ENCODE peak calls at places on chromosomes 1 and 21, in seven cellular contexts. N is neuronal stem cell, O is mesenchymal stem cell, G is IMR-90, R is mesendoderm, S is H1, P is trophoblast cell. J is an unnamed sample.

GRCh38 chr1:41840592-41841246 is 78.0 kb downstream of the HIVEP3 start:
- DNase-seq in N (no peak), O (no peak), G (no peak), R (no peak), S (no peak), P (no peak), J (no peak)

GRCh38 chr1:197250616-197251015 is 17.4 kb upstream of the CRB1 start:
- DNase-seq in N (no peak), O (no peak), G (no peak), R (no peak), S (no peak), P (no peak), J (no peak)

GRCh38 chr21:15826908-15827601 is 97.3 kb downstream of the USP25 start:
- DNase-seq in N (no peak), O (no peak), G (no peak), R (no peak), S (no peak), P (no peak), J (no peak)

GRCh38 chr1:29468501-29468900 is 232.2 kb downstream of the PTPRU start:
- DNase-seq in N (no peak), O (no peak), G (no peak), R (no peak), S (no peak), P (no peak), J (no peak)

GRCh38 chr1:36971832-36972231 is 62.5 kb downstream of the GRIK3 start:
- DNase-seq in N (no peak), O (no peak), G (no peak), R (no peak), S (no peak), P (no peak), J (no peak)

GRCh38 chr1:246165826-246166709 is 341.0 kb downstream of the SMYD3 start:
- DNase-seq in N (no peak), O (no peak), G (no peak), R (no peak), S (no peak), P (no peak), J (no peak)

GRCh38 chr21:39518055-39518844 is 66.5 kb downstream of the SH3BGR start:
- DNase-seq in N (peak; percentile 58), O (peak; percentile 58), G (peak; percentile 32), R (peak; percentile 89), S (peak; percentile 60), P (peak; percentile 27), J (peak; percentile 84)

GRCh38 chr1:248871837-248872401 is 13.0 kb upstream of the ZNF692 start:
- DNase-seq in N (no peak), O (no peak), G (no peak), R (peak; percentile 27), S (no peak), P (peak; percentile 45), J (no peak)

GRCh38 chr1:231679109-231679508 is 52.5 kb downstream of the DISC1 start:
- DNase-seq in N (no peak), O (peak; percentile 48), G (no peak), R (peak; percentile 39), S (no peak), P (no peak), J (peak; percentile 38)

GRCh38 chr1:202016022-202016624 is 5.7 kb downstream of the ELF3 start:
- DNase-seq in N (no peak), O (no peak), G (peak; percentile 78), R (no peak), S (no peak), P (no peak), J (no peak)

GRCh38 chr1:202016717-202017384 is 6.5 kb downstream of the ELF3 start:
- DNase-seq in N (no peak), O (no peak), G (no peak), R (no peak), S (no peak), P (no peak), J (no peak)

GRCh38 chr1:202014915-202015676 is 4.7 kb downstream of the ELF3 start:
- DNase-seq in N (no peak), O (no peak), G (no peak), R (no peak), S (no peak), P (no peak), J (no peak)

GRCh38 chr1:202014060-202014459 is 3.7 kb downstream of the ELF3 start:
- DNase-seq in N (no peak), O (no peak), G (no peak), R (no peak), S (no peak), P (no peak), J (no peak)

GRCh38 chr1:202015677-202015952 is 5.2 kb downstream of the ELF3 start:
- DNase-seq in N (no peak), O (no peak), G (no peak), R (no peak), S (no peak), P (no peak), J (no peak)
- H3K27ac ChIP-seq in N (no peak overlapping the region), O (no peak overlapping the region), G (no peak overlapping the region), R (no peak overlapping the region), S (no peak overlapping the region), P (no peak overlapping the region), J (no peak overlapping the region)

DNA sequence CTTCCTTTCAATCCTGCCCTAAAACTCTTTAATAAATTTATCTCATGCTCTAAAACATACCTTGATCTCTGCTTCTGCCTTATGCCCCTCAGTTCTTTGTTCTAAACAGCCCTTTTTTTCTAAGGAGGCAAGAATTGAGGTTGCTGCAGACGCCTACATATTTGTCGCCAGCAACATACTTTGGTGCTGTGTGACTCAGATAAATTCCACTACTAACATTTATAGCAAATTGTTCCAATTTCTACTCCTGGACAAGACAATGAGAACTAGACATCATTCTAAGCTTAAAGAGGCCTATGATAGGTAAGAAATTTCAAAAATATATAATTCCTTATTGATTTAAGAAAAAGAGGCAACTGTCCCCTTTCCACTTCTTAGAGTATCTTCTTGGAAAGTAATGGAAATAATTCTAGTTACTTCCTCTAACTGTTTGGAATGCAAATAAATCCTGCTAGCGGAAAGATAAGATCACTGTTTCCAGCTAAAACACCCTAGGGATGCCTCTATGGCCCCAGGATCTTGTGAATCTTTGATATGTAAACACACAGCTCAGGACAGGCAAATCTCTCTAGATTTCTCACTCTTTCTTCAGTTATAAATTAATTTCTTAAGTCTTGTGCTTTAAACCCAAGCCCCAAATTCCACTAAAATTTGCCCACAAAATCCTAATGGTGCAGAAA is 869.1 kb downstream of the KCNT2 start:
- DNase-seq in N (no peak), O (peak; percentile 43), G (peak; percentile 43), R (peak; percentile 73), S (no peak), P (peak; percentile 35), J (no peak)
- H2AK5ac ChIP-seq in N (no peak overlapping the region), O (no peak overlapping the region), G (no peak overlapping the region), R (no peak overlapping the region), S (no peak overlapping the region), P (no peak overlapping the region), J (no peak overlapping the region)

GRCh38 chr21:45432575-45433255 is 27.8 kb downstream of the COL18A1 start:
- DNase-seq in N (no peak), O (peak; percentile 73), G (peak; percentile 73), R (no peak), S (no peak), P (no peak), J (no peak)

GRCh38 chr21:45431781-45432572 is 27.0 kb downstream of the COL18A1 start:
- DNase-seq in N (no peak), O (no peak), G (peak; percentile 39), R (no peak), S (no peak), P (no peak), J (no peak)

GRCh38 chr21:45429221-45430164 is 24.5 kb downstream of the COL18A1 start:
- DNase-seq in N (no peak), O (no peak), G (no peak), R (no peak), S (no peak), P (no peak), J (no peak)

GRCh38 chr21:45428534-45428933 is 23.6 kb downstream of the COL18A1 start:
- DNase-seq in N (no peak), O (no peak), G (no peak), R (no peak), S (no peak), P (no peak), J (no peak)

DNA sequence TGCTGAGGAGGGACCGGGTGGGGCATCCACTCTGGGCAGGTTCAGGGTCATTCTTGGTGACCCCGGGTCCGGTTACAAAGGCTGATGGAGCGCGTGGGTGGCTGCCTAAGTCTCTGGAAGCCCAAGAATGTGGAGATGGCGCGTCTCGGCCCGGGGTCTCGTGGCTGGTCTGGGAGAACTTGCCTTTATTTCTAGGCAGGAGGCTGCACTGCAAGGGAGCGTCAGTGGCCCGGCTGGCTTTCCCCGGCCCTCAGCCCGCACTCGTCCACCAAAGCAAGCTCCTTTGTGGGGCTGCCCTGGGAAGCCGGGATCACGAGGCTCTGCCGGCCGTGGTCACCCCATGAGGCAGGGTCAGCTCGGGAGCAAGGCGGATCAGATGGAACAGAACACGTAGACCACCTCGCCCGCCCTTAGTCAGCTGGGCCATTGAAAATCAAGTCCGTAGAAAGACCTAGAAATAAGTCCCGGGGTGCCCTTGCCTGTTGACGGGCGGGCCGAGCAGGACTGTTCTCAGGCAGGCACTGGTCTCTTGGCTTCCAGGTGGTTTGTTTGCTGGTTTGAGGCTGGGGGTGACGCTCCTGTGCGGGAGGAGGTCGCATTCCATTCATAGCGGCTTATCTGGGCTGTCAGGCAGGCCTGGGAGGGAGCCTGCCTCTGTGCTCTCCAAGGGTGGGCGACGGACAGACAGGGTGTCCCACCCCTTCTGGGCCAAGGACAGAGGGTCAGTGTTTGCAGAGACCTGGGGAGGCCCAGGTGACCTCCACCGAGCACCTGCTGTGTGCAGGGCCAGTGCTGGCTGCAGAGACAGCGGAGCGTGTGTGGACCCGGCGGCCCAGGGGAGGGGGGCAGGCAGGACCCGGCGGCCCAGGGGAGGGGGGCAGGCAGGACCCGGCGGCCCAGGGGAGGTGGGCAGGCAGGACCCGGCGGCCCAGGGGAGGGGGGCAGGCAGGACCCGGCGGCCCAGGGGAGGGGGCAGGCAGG is 25.8 kb downstream of the COL18A1 start:
- DNase-seq in N (peak; percentile 78), O (peak; percentile 54), G (peak; percentile 65), R (peak; percentile 94), S (peak; percentile 72), P (no peak), J (peak; percentile 78)
- H3K4ac ChIP-seq in N (no peak overlapping the region), O (peak overlapping the region; percentile 29), G (peak overlapping the region; percentile 55), R (no peak overlapping the region), S (peak overlapping the region; percentile 32), P (peak overlapping the region; percentile 32), J (no peak overlapping the region)

GRCh38 chr21:42561742-42562141 is 48.1 kb downstream of the SLC37A1 start:
- DNase-seq in N (no peak), O (no peak), G (no peak), R (no peak), S (no peak), P (no peak), J (no peak)

GRCh38 chr21:42563261-42564045 is 49.8 kb downstream of the SLC37A1 start:
- DNase-seq in N (no peak), O (no peak), G (no peak), R (no peak), S (no peak), P (no peak), J (no peak)

GRCh38 chr21:42560517-42561179 is 47.0 kb downstream of the SLC37A1 start:
- DNase-seq in N (no peak), O (no peak), G (no peak), R (no peak), S (no peak), P (no peak), J (no peak)

GRCh38 chr21:42562816-42563215 is 49.2 kb downstream of the SLC37A1 start:
- DNase-seq in N (no peak), O (no peak), G (no peak), R (no peak), S (no peak), P (no peak), J (no peak)

DNA sequence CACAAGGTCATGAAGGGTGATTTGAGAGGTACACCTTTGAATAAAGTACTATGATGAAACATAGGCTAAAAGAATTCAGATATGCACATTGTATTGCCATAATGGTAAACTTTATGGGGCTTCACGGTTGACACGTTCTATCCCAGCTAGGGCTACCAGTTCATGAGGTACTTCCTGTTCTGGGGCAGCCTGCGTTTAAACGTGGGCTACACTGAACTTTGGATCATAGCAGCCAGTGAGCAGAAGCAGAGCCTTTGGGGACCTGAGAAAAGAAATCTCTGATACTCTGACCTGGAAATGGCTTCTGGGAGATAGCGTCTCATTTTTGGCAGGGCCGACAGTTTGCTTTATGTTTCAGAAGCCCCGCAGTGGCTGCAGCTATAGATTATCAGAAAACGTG is 48.6 kb downstream of the SLC37A1 start:
- DNase-seq in N (no peak), O (no peak), G (no peak), R (no peak), S (no peak), P (no peak), J (no peak)
- H3K27ac ChIP-seq in N (no peak overlapping the region), O (no peak overlapping the region), G (no peak overlapping the region), R (no peak overlapping the region), S (no peak overlapping the region), P (no peak overlapping the region), J (no peak overlapping the region)